ENCODE peak calls at places on chromosome 13, in four cellular contexts. One of them, this sample, is unnamed.

GRCh38 chr13:72763411-72763810 is 18.3 kb downstream of the DIS3 start:
- DNase-seq in K562: no peak
- DNase-seq in H1: no peak
- DNase-seq in GM12878: no peak
- DNase-seq in this sample: no peak

GRCh38 chr13:50783066-50783465 is 60.4 kb downstream of the DLEU7 start:
- DNase-seq in GM12878: no peak
- DNase-seq in K562: no peak
- DNase-seq in H1: no peak
- DNase-seq in this sample: no peak

GRCh38 chr13:91459485-91459884 is 61.1 kb downstream of the GPC5 start:
- DNase-seq in K562: no peak
- DNase-seq in H1: no peak
- DNase-seq in GM12878: no peak
- DNase-seq in this sample: no peak

GRCh38 chr13:69660155-69660554 is 447.5 kb upstream of the ATXN8OS start:
- DNase-seq in H1: no peak
- DNase-seq in GM12878: no peak
- DNase-seq in K562: no peak
- DNase-seq in this sample: no peak

GRCh38 chr13:106163426-106163825 is 372.0 kb downstream of the EFNB2 start:
- DNase-seq in H1: no peak
- DNase-seq in K562: no peak
- DNase-seq in GM12878: no peak
- DNase-seq in this sample: no peak

GRCh38 chr13:30718661-30719520 is 16.5 kb upstream of the ALOX5AP start:
- DNase-seq in GM12878: no peak
- DNase-seq in H1: no peak
- DNase-seq in K562: no peak
- DNase-seq in this sample: peak; percentile 16

GRCh38 chr13:59247166-59247565 is 916.6 kb downstream of the DIAPH3 start:
- DNase-seq in GM12878: no peak
- DNase-seq in H1: no peak
- DNase-seq in K562: no peak
- DNase-seq in this sample: no peak

GRCh38 chr13:44267966-44268365 is 105.7 kb upstream of the SERP2 start:
- DNase-seq in K562: no peak
- DNase-seq in H1: no peak
- DNase-seq in GM12878: no peak
- DNase-seq in this sample: no peak

GRCh38 chr13:69565334-69565733 is 542.3 kb upstream of the ATXN8OS start:
- DNase-seq in GM12878: peak; percentile 12
- DNase-seq in K562: peak; percentile 8
- DNase-seq in H1: no peak
- DNase-seq in this sample: peak; percentile 49

GRCh38 chr13:100646030-100646673 is 28.4 kb downstream of the TMTC4 start:
- DNase-seq in GM12878: no peak
- DNase-seq in H1: no peak
- DNase-seq in K562: peak; percentile 23
- DNase-seq in this sample: peak; percentile 15

GRCh38 chr13:27730191-27730590 is 62.1 kb upstream of the GSX1 start:
- DNase-seq in GM12878: no peak
- DNase-seq in K562: no peak
- DNase-seq in H1: no peak
- DNase-seq in this sample: no peak

GRCh38 chr13:45833663-45834062 is 17.9 kb downstream of the SIAH3 start:
- DNase-seq in H1: peak; percentile 19
- DNase-seq in K562: no peak
- DNase-seq in GM12878: no peak
- DNase-seq in this sample: peak; percentile 13

GRCh38 chr13:42478531-42479156 is 95.3 kb upstream of the TNFSF11 start:
- DNase-seq in K562: no peak
- DNase-seq in H1: no peak
- DNase-seq in GM12878: no peak
- DNase-seq in this sample: peak; percentile 10

GRCh38 chr13:71591380-71591779 is 275.6 kb downstream of the DACH1 start:
- DNase-seq in GM12878: no peak
- DNase-seq in K562: no peak
- DNase-seq in H1: no peak
- DNase-seq in this sample: no peak

GRCh38 chr13:44934724-44935123 is 54.5 kb downstream of the NUFIP1 start:
- DNase-seq in H1: no peak
- DNase-seq in GM12878: peak; percentile 5
- DNase-seq in K562: no peak
- DNase-seq in this sample: no peak

GRCh38 chr13:66513728-66514127 is 716.4 kb downstream of the PCDH9 start:
- DNase-seq in GM12878: no peak
- DNase-seq in K562: no peak
- DNase-seq in H1: no peak
- DNase-seq in this sample: no peak

GRCh38 chr13:31199527-31199848 is 287 bp upstream of the B3GLCT start:
- DNase-seq in K562: no peak
- DNase-seq in GM12878: no peak
- DNase-seq in H1: no peak
- DNase-seq in this sample: no peak

GRCh38 chr13:21458457-21458815 is 667 bp downstream of the ZDHHC20 start:
- DNase-seq in K562: peak; percentile 22
- DNase-seq in H1: peak; percentile 62
- DNase-seq in GM12878: no peak
- DNase-seq in this sample: no peak

GRCh38 chr13:99677388-99677951 is 176.2 kb downstream of the TM9SF2 start:
- DNase-seq in H1: no peak
- DNase-seq in K562: no peak
- DNase-seq in GM12878: no peak
- DNase-seq in this sample: no peak

GRCh38 chr13:57123660-57124059 is 17.1 kb upstream of the PRR20A start:
- DNase-seq in K562: no peak
- DNase-seq in H1: no peak
- DNase-seq in GM12878: no peak
- DNase-seq in this sample: no peak

GRCh38 chr13:34772881-34773280 is 169.2 kb upstream of the NBEA start:
- DNase-seq in H1: no peak
- DNase-seq in K562: no peak
- DNase-seq in GM12878: no peak
- DNase-seq in this sample: no peak

GRCh38 chr13:19573072-19573716 is 11.9 kb upstream of the TPTE2 start:
- DNase-seq in K562: no peak
- DNase-seq in GM12878: no peak
- DNase-seq in H1: no peak
- DNase-seq in this sample: no peak

GRCh38 chr13:21034602-21035190 is 26.7 kb downstream of the LATS2 start:
- DNase-seq in GM12878: no peak
- DNase-seq in K562: no peak
- DNase-seq in H1: no peak
- DNase-seq in this sample: no peak

GRCh38 chr13:59261928-59262488 is 901.7 kb downstream of the DIAPH3 start:
- DNase-seq in GM12878: no peak
- DNase-seq in H1: peak; percentile 49
- DNase-seq in K562: no peak
- DNase-seq in this sample: no peak

GRCh38 chr13:59094149-59094548 is 1069.6 kb downstream of the DIAPH3 start:
- DNase-seq in H1: no peak
- DNase-seq in GM12878: no peak
- DNase-seq in K562: no peak
- DNase-seq in this sample: no peak

GRCh38 chr13:52003551-52003950 is 7.7 kb downstream of the ATP7B start:
- DNase-seq in GM12878: no peak
- DNase-seq in K562: no peak
- DNase-seq in H1: no peak
- DNase-seq in this sample: no peak

GRCh38 chr13:50238922-50239321 is 223.7 kb downstream of the KCNRG start:
- DNase-seq in H1: no peak
- DNase-seq in GM12878: no peak
- DNase-seq in K562: no peak
- DNase-seq in this sample: no peak

GRCh38 chr13:39037410-39037879 is 444 bp downstream of the PROSER1 start:
- DNase-seq in GM12878: no peak
- DNase-seq in H1: no peak
- DNase-seq in K562: no peak
- DNase-seq in this sample: no peak

GRCh38 chr13:95552208-95552538 is 347 bp upstream of the CLDN10 start:
- DNase-seq in K562: no peak
- DNase-seq in GM12878: no peak
- DNase-seq in H1: no peak
- DNase-seq in this sample: no peak

GRCh38 chr13:65946387-65946786 is 1283.7 kb downstream of the PCDH9 start:
- DNase-seq in GM12878: no peak
- DNase-seq in H1: no peak
- DNase-seq in K562: no peak
- DNase-seq in this sample: no peak

GRCh38 chr13:40981361-40981760 is 37.8 kb downstream of the ELF1 start:
- DNase-seq in K562: no peak
- DNase-seq in GM12878: no peak
- DNase-seq in H1: no peak
- DNase-seq in this sample: no peak

GRCh38 chr13:33634526-33635111 is 183.3 kb upstream of the RFC3 start:
- DNase-seq in K562: no peak
- DNase-seq in GM12878: no peak
- DNase-seq in H1: no peak
- DNase-seq in this sample: no peak

GRCh38 chr13:46627462-46627861 is 74.5 kb downstream of the LRCH1 start:
- DNase-seq in GM12878: no peak
- DNase-seq in K562: no peak
- DNase-seq in H1: peak; percentile 19
- DNase-seq in this sample: no peak

GRCh38 chr13:26977541-26977940 is 194.1 kb downstream of the USP12 start:
- DNase-seq in K562: no peak
- DNase-seq in GM12878: no peak
- DNase-seq in H1: no peak
- DNase-seq in this sample: no peak

GRCh38 chr13:38899581-38899980 is 91.0 kb downstream of the STOML3 start:
- DNase-seq in GM12878: no peak
- DNase-seq in H1: no peak
- DNase-seq in K562: no peak
- DNase-seq in this sample: no peak

GRCh38 chr13:106795847-106796246 is 227.9 kb upstream of the ARGLU1 start:
- DNase-seq in K562: no peak
- DNase-seq in H1: no peak
- DNase-seq in GM12878: no peak
- DNase-seq in this sample: no peak

GRCh38 chr13:79482271-79482970 is 1.5 kb downstream of the NDFIP2 start:
- DNase-seq in GM12878: no peak
- DNase-seq in K562: no peak
- DNase-seq in H1: no peak
- DNase-seq in this sample: no peak

GRCh38 chr13:79485014-79485441 is 4.1 kb downstream of the NDFIP2 start:
- DNase-seq in H1: no peak
- DNase-seq in K562: no peak
- DNase-seq in GM12878: no peak
- DNase-seq in this sample: no peak

GRCh38 chr13:79483302-79483701 is 2.3 kb downstream of the NDFIP2 start:
- DNase-seq in GM12878: no peak
- DNase-seq in K562: no peak
- DNase-seq in H1: no peak
- DNase-seq in this sample: no peak

GRCh38 chr13:79480954-79481684 is at the start of gene NDFIP2:
- DNase-seq in GM12878: peak; percentile 58
- DNase-seq in H1: peak; percentile 88
- DNase-seq in K562: peak; percentile 62
- DNase-seq in this sample: peak; percentile 90

GRCh38 chr13:79481685-79482052 is 714 bp downstream of the NDFIP2 start:
- DNase-seq in H1: no peak
- DNase-seq in K562: peak; percentile 13
- DNase-seq in GM12878: no peak
- DNase-seq in this sample: no peak
- TF ChIP-seq EGR1 in H1: no peak
- TF ChIP-seq EGR1 in K562: peak; percentile 63
- TF ChIP-seq EGR1 in GM12878: no peak
- TF ChIP-seq EGR1 in this sample: no peak

GRCh38 chr13:114134944-114135610 is 2.7 kb upstream of the RASA3 start:
- DNase-seq in K562: no peak
- DNase-seq in GM12878: no peak
- DNase-seq in H1: no peak
- DNase-seq in this sample: no peak
- TF ChIP-seq EGR1 in K562: no peak
- TF ChIP-seq EGR1 in GM12878: no peak
- TF ChIP-seq EGR1 in H1: no peak
- TF ChIP-seq EGR1 in this sample: no peak

GRCh38 chr13:109874921-109875454 is 88.6 kb upstream of the IRS2 start:
- DNase-seq in K562: no peak
- DNase-seq in GM12878: no peak
- DNase-seq in H1: no peak
- DNase-seq in this sample: no peak
- TF ChIP-seq EGR1 in K562: no peak
- TF ChIP-seq EGR1 in GM12878: no peak
- TF ChIP-seq EGR1 in H1: no peak
- TF ChIP-seq EGR1 in this sample: no peak

GRCh38 chr13:23842406-23842805 is 46.8 kb downstream of the MIPEP start:
- DNase-seq in K562: no peak
- DNase-seq in H1: no peak
- DNase-seq in GM12878: no peak
- DNase-seq in this sample: no peak
- TF ChIP-seq EGR1 in K562: no peak
- TF ChIP-seq EGR1 in H1: no peak
- TF ChIP-seq EGR1 in GM12878: no peak
- TF ChIP-seq EGR1 in this sample: no peak

GRCh38 chr13:98338312-98338711 is 161.2 kb upstream of the RNF113B start:
- DNase-seq in GM12878: no peak
- DNase-seq in H1: no peak
- DNase-seq in K562: no peak
- DNase-seq in this sample: no peak
- TF ChIP-seq EGR1 in GM12878: no peak
- TF ChIP-seq EGR1 in H1: no peak
- TF ChIP-seq EGR1 in K562: no peak
- TF ChIP-seq EGR1 in this sample: no peak

This sample was measured in HCT116.